ENCODE peak calls at places on chromosomes 6 and 20, in nine cellular contexts. Y is stomach, V is heart right ventricle, O is colonic mucosa, D is cardiac muscle cell, E is lower lobe of right lung, Q is testis, U is fibroblast of lung, M is breast epithelium. I is an unnamed sample.

GRCh38 chr6:70507166-70507565 is 59.6 kb upstream of the SDHAF4 start:
- DNase-seq in Y (no peak), V (no peak), O (peak), D (no peak), E (no peak), Q (no peak), U (no peak), M (no peak), I (no peak)

GRCh38 chr6:139378226-139378625 is 3.8 kb upstream of the CITED2 start:
- DNase-seq in Y (no peak), V (no peak), O (no peak), D (no peak), E (no peak), Q (no peak), U (no peak), M (no peak), I (no peak)

GRCh38 chr6:11080296-11080695 is 13.3 kb upstream of the SMIM13 start:
- DNase-seq in Y (no peak), V (no peak), O (no peak), D (no peak), E (no peak), Q (no peak), U (no peak), M (no peak), I (no peak)

GRCh38 chr6:154488802-154489437 is 21.6 kb downstream of the CNKSR3 start:
- DNase-seq in Y (no peak), V (no peak), O (no peak), D (no peak), E (no peak), Q (no peak), U (peak), M (no peak), I (no peak)

GRCh38 chr6:43150051-43150751 is 20.9 kb upstream of the SRF start:
- DNase-seq in Y (peak), V (no peak), O (peak), D (no peak), E (no peak), Q (no peak), U (no peak), M (no peak), I (no peak)

GRCh38 chr6:165653196-165653595 is 9.8 kb downstream of the PDE10A start:
- DNase-seq in Y (no peak), V (no peak), O (no peak), D (no peak), E (no peak), Q (no peak), U (no peak), M (no peak), I (no peak)

GRCh38 chr20:23624307-23624706 is 13.4 kb downstream of the CST3 start:
- DNase-seq in Y (no peak), V (no peak), O (no peak), D (no peak), E (no peak), Q (no peak), U (peak), M (no peak), I (no peak)

GRCh38 chr6:139291813-139292619 is at the start of gene TXLNB:
- DNase-seq in Y (peak), V (peak), O (peak), D (peak), E (peak), Q (peak), U (peak), M (peak), I (peak)

GRCh38 chr20:25090492-25091429 is 8.8 kb upstream of the VSX1 start:
- DNase-seq in Y (no peak), V (no peak), O (peak), D (no peak), E (no peak), Q (no peak), U (no peak), M (no peak), I (peak)

GRCh38 chr20:58647814-58648501 is 3.1 kb upstream of the STX16 start:
- DNase-seq in Y (no peak), V (no peak), O (no peak), D (no peak), E (no peak), Q (peak), U (peak), M (no peak), I (no peak)

GRCh38 chr6:90249458-90249857 is 47.2 kb downstream of the BACH2 start:
- DNase-seq in Y (no peak), V (no peak), O (no peak), D (no peak), E (no peak), Q (no peak), U (no peak), M (no peak), I (no peak)

GRCh38 chr20:6008254-6008653 is 45.6 kb downstream of the LRRN4 start:
- DNase-seq in Y (peak), V (peak), O (peak), D (peak), E (peak), Q (peak), U (peak), M (no peak), I (no peak)

GRCh38 chr20:645318-646106 is 7.5 kb downstream of the SRXN1 start:
- DNase-seq in Y (peak), V (peak), O (peak), D (peak), E (peak), Q (peak), U (peak), M (peak), I (peak)

GRCh38 chr20:56809668-56810067 is 180.6 kb downstream of the TFAP2C start:
- DNase-seq in Y (no peak), V (no peak), O (no peak), D (no peak), E (no peak), Q (no peak), U (no peak), M (peak), I (no peak)

GRCh38 chr6:72401865-72402264 is 220.0 kb upstream of the KCNQ5 start:
- DNase-seq in Y (no peak), V (no peak), O (no peak), D (no peak), E (no peak), Q (no peak), U (no peak), M (no peak), I (no peak)

GRCh38 chr6:84728602-84729001 is 35.8 kb downstream of the TBX18 start:
- DNase-seq in Y (no peak), V (no peak), O (no peak), D (no peak), E (no peak), Q (no peak), U (peak), M (no peak), I (no peak)

GRCh38 chr6:108118791-108119211 is 44.3 kb upstream of the OSTM1 start:
- DNase-seq in Y (no peak), V (no peak), O (no peak), D (no peak), E (no peak), Q (no peak), U (peak), M (no peak), I (peak)

GRCh38 chr20:878511-879307 is 37.4 kb downstream of the ANGPT4 start:
- DNase-seq in Y (no peak), V (no peak), O (no peak), D (peak), E (no peak), Q (peak), U (peak), M (no peak), I (no peak)

GRCh38 chr6:52582996-52583395 is 6.1 kb upstream of the TRAM2 start:
- DNase-seq in Y (no peak), V (no peak), O (no peak), D (no peak), E (no peak), Q (no peak), U (no peak), M (no peak), I (no peak)

GRCh38 chr6:74651948-74652347 is 553.9 kb downstream of the COL12A1 start:
- DNase-seq in Y (no peak), V (no peak), O (no peak), D (no peak), E (no peak), Q (no peak), U (peak), M (no peak), I (no peak)

GRCh38 chr6:25022140-25022553 is 86.4 kb upstream of the RIPOR2 start:
- DNase-seq in Y (no peak), V (no peak), O (no peak), D (no peak), E (no peak), Q (no peak), U (peak), M (no peak), I (no peak)

GRCh38 chr20:61420056-61420455 is 168.0 kb downstream of the CDH4 start:
- DNase-seq in Y (no peak), V (no peak), O (no peak), D (no peak), E (no peak), Q (no peak), U (no peak), M (no peak), I (no peak)

GRCh38 chr6:5514353-5514752 is 253.0 kb downstream of the FARS2 start:
- DNase-seq in Y (no peak), V (no peak), O (no peak), D (no peak), E (no peak), Q (no peak), U (no peak), M (no peak), I (no peak)

GRCh38 chr6:157982297-157982579 is 575 bp downstream of the SYNJ2 start:
- DNase-seq in Y (peak), V (no peak), O (peak), D (peak), E (no peak), Q (peak), U (peak), M (peak), I (peak)

GRCh38 chr6:157984686-157985225 is 3.1 kb downstream of the SYNJ2 start:
- DNase-seq in Y (no peak), V (no peak), O (no peak), D (no peak), E (no peak), Q (no peak), U (no peak), M (peak), I (no peak)

GRCh38 chr6:157982580-157983438 is 1.1 kb downstream of the SYNJ2 start:
- DNase-seq in Y (no peak), V (no peak), O (peak), D (peak), E (no peak), Q (peak), U (peak), M (peak), I (no peak)

GRCh38 chr6:157984165-157984564 is 2.5 kb downstream of the SYNJ2 start:
- DNase-seq in Y (no peak), V (no peak), O (no peak), D (no peak), E (no peak), Q (no peak), U (no peak), M (no peak), I (no peak)

DNA sequence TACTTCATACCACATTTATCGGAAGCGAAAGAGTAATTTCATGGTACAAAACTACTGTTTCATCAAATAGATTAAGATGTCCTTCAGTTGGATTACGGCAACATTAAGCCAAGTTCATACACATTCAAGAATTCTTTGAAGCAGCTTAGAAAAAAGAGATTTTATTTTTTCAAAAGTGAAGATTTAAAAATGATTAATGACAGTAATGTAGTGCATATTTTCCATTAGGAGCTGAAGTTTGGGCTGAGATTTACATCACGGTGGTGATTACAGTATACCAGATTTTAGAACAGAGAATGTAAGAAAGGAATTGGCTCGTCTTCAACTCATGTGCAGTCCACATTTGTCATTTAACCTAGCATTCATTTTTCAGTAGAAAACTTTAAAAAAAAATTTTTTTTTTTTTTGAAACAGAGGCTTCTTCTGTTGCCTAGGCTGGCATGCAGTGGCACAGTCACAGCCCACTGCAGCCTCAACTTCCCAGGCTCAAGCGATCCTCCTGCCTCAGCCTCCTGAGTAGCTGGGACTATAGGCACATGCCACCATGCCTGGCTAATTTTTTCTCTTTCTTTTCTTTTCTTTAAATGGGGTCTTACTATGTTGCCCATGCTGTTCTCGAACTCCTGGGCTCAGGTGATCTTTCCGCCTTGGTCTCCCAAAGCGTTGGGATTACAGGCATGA is 1.9 kb downstream of the SYNJ2 start:
- DNase-seq in Y (no peak), V (no peak), O (no peak), D (no peak), E (no peak), Q (no peak), U (peak), M (peak), I (no peak)
- H3K4me3 ChIP-seq in Y (no peak), V (no peak), O (peak), D (no peak), E (no peak), Q (no peak), U (peak), M (no peak), I (no peak)

GRCh38 chr6:28980797-28981390 is 24.2 kb downstream of the ZNF311 start:
- DNase-seq in Y (no peak), V (no peak), O (peak), D (peak), E (no peak), Q (peak), U (peak), M (no peak), I (no peak)

GRCh38 chr6:28979679-28980078 is 25.4 kb downstream of the ZNF311 start:
- DNase-seq in Y (no peak), V (no peak), O (no peak), D (no peak), E (no peak), Q (no peak), U (no peak), M (no peak), I (no peak)

GRCh38 chr6:28978959-28979561 is 26.1 kb downstream of the ZNF311 start:
- DNase-seq in Y (no peak), V (no peak), O (no peak), D (no peak), E (no peak), Q (no peak), U (no peak), M (no peak), I (no peak)

GRCh38 chr6:28981391-28981832 is 23.7 kb downstream of the ZNF311 start:
- DNase-seq in Y (peak), V (peak), O (peak), D (peak), E (no peak), Q (peak), U (peak), M (peak), I (peak)

DNA sequence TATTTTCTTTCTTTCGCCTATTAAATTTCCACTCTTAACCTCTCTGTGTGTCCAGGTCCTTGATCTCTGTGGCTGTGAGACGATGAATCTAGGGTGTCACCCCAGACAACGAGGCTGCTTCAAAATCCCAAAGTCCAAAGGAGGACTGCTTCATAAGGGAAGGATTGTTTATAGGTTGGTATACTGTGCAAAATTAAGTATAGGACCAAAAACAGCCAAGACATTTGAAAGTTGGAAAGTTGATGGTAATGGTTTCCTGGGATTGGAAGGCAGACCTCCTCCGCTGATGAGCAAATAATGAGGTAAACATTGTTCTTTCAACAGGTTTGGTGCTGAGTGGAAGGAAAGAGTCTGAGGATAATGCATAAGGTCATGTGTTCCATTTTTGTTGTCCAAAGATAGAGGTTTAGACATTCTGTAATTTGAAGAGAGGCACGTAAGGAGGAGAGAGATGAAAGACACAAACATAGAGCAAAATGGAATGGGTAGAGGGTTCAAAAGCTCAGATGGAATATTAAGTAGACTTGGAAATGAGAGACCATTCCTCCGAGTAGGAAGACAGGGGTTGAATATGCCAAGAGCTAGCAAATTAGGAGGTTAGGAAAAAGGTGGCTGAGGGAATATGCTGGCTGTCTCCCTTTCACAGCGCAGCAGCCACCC is 24.8 kb downstream of the ZNF311 start:
- DNase-seq in Y (no peak), V (no peak), O (no peak), D (no peak), E (no peak), Q (no peak), U (no peak), M (no peak), I (no peak)
- H3K27ac ChIP-seq in Y (peak), V (no peak), O (no peak), D (peak), E (no peak), Q (peak), U (no peak), M (peak), I (no peak)

DNA sequence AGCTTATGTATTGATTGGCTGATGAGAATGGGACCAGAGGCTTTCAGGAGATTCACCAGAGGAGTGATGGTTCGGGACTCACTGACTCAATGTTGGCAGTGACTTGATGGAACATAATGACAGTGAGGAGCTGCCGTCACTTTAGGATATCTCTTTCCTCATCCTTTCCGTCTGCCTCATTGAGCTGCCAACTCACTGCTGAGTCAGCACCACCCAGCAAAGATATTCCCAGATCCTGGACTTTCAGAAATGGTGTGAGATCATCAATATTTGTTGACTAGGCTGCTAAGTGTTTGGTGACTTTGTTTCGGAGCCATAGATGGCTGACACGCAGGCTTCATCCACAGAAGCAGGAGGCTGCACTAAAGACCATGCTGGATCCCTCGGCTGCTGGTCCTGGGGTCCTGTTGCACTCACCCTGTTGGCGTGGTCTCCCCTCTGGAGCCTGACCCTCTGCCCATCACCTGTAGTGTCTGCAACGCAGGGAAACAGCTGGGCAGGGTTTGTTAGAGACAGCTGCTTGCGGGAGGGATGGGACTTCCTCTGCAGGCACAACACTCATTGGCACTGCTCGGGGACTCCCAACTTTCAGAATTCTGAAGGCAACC is 96.5 kb downstream of the ERMARD start:
- DNase-seq in Y (peak), V (no peak), O (no peak), D (no peak), E (no peak), Q (no peak), U (no peak), M (peak), I (no peak)
- TF ChIP-seq CTCF in Y (no peak), V (no peak), O (no peak), D (no peak), E (no peak), Q (no peak), U (no peak), M (no peak), I (no peak)

GRCh38 chr6:30127238-30128093 is 8.5 kb upstream of the TRIM40 start:
- DNase-seq in Y (no peak), V (no peak), O (peak), D (peak), E (no peak), Q (peak), U (no peak), M (no peak), I (no peak)
- H3K4me3 ChIP-seq in Y (peak), V (peak), O (no peak), D (peak), E (no peak), Q (peak), U (no peak), M (peak), I (no peak)

I was measured in CD8-positive, alpha-beta T cell.